ENCODE peak calls at places on chromosomes 13 and 19, in ten cellular contexts. T, M, F, Q, Z, V, L, C, G and S are unnamed samples.

GRCh38 chr19:52785506-52785905 is 1.1 kb downstream of the ZNF600 start:
- DNase-seq in V (no peak), F (no peak), Q (no peak), L (no peak), T (no peak), M (no peak), Z (no peak), G (no peak), C (no peak), S (no peak)

GRCh38 chr13:43319617-43320444 is 296.4 kb downstream of the DNAJC15 start:
- DNase-seq in Z (no peak), C (no peak), M (no peak), F (no peak), T (no peak), L (no peak), Q (no peak), V (no peak), G (no peak), S (no peak)

GRCh38 chr13:52793507-52793906 is 53.9 kb upstream of the CNMD start:
- DNase-seq in F (no peak), V (no peak), Q (no peak), M (no peak), Z (no peak), T (no peak), L (no peak), C (no peak), G (no peak), S (no peak)

GRCh38 chr19:44614313-44614712 is 950 bp downstream of the IGSF23 start:
- DNase-seq in Q (no peak), Z (no peak), F (no peak), L (no peak), G (no peak), C (no peak), V (no peak), T (no peak), M (no peak), S (no peak)

GRCh38 chr13:67650471-67650870 is 420.3 kb upstream of the PCDH9 start:
- DNase-seq in M (no peak), L (no peak), Q (no peak), G (no peak), C (no peak), T (no peak), F (no peak), V (no peak), Z (no peak), S (no peak)

GRCh38 chr19:47123406-47123805 is 7.2 kb upstream of the SAE1 start:
- DNase-seq in G (no peak), M (no peak), V (no peak), Z (no peak), L (no peak), C (no peak), F (no peak), Q (no peak), T (no peak), S (no peak)

GRCh38 chr13:59710995-59711701 is 452.6 kb downstream of the DIAPH3 start:
- DNase-seq in F (no peak), M (no peak), C (no peak), V (no peak), Q (no peak), L (no peak), G (no peak), T (no peak), Z (no peak), S (no peak)

GRCh38 chr19:7311911-7312310 is 17.7 kb upstream of the INSR start:
- DNase-seq in L (no peak), T (no peak), F (no peak), V (no peak), G (no peak), Q (no peak), M (peak; percentile 27), Z (no peak), C (no peak), S (no peak)

GRCh38 chr13:109715902-109716301 is 70.5 kb downstream of the IRS2 start:
- DNase-seq in Q (no peak), C (no peak), F (no peak), V (no peak), L (no peak), G (peak; percentile 74), Z (no peak), M (no peak), T (no peak), S (no peak)

GRCh38 chr19:47157455-47158321 is 27.1 kb downstream of the SAE1 start:
- DNase-seq in V (peak; percentile 26), G (no peak), Z (no peak), T (peak; percentile 70), F (peak; percentile 57), C (no peak), M (no peak), L (peak; percentile 21), Q (no peak), S (no peak)

GRCh38 chr19:18419699-18420460 is 682 bp downstream of the SSBP4 start:
- DNase-seq in C (no peak), L (peak; percentile 54), Q (no peak), F (peak; percentile 63), G (peak; percentile 66), V (no peak), T (no peak), M (peak; percentile 75), Z (peak; percentile 64), S (peak; percentile 64)

GRCh38 chr13:103883152-103883551 is 816.9 kb upstream of the SLC10A2 start:
- DNase-seq in M (peak; percentile 84), Z (peak; percentile 88), F (no peak), G (peak; percentile 93), C (no peak), V (no peak), Q (no peak), L (peak; percentile 89), T (peak; percentile 64), S (peak; percentile 94)

GRCh38 chr13:91105270-91105669 is 242.2 kb upstream of the MIR17HG start:
- DNase-seq in M (no peak), C (no peak), L (no peak), Q (no peak), V (no peak), T (no peak), Z (no peak), G (no peak), F (no peak), S (no peak)

GRCh38 chr13:100550433-100550832 is 38.2 kb downstream of the GGACT start:
- DNase-seq in T (peak; percentile 25), G (peak; percentile 64), Q (no peak), C (no peak), V (no peak), L (no peak), M (peak; percentile 66), F (no peak), Z (no peak), S (peak; percentile 60)

GRCh38 chr13:69040898-69041297 is 1066.7 kb upstream of the ATXN8OS start:
- DNase-seq in C (no peak), Q (no peak), V (no peak), G (no peak), M (no peak), F (no peak), T (no peak), Z (no peak), L (no peak), S (no peak)

GRCh38 chr13:110794209-110794608 is 80.7 kb downstream of the ING1 start:
- DNase-seq in Q (no peak), F (no peak), V (no peak), L (no peak), T (no peak), C (no peak), G (no peak), M (no peak), Z (no peak), S (no peak)

GRCh38 chr13:110797230-110797877 is 83.9 kb downstream of the ING1 start:
- DNase-seq in G (no peak), F (no peak), M (peak; percentile 20), Z (no peak), L (no peak), Q (no peak), C (no peak), T (no peak), V (no peak), S (peak; percentile 65)

GRCh38 chr13:110798595-110798994 is 85.1 kb downstream of the ING1 start:
- DNase-seq in T (no peak), M (peak; percentile 60), Z (no peak), C (no peak), G (no peak), V (no peak), F (no peak), Q (no peak), L (no peak), S (no peak)

GRCh38 chr13:110801044-110801443 is 87.5 kb downstream of the ING1 start:
- DNase-seq in V (no peak), Z (no peak), F (peak; percentile 63), T (no peak), G (no peak), C (no peak), L (no peak), M (peak; percentile 56), Q (no peak), S (no peak)

GRCh38 chr13:110799246-110800236 is 86.0 kb downstream of the ING1 start:
- DNase-seq in V (no peak), M (peak; percentile 71), Z (no peak), G (peak; percentile 67), Q (no peak), F (no peak), C (no peak), T (peak; percentile 64), L (peak; percentile 21), S (peak; percentile 67)
- H3K4me3 ChIP-seq in V (no peak overlapping the region), M (peak overlapping the region; percentile 44), Z (no peak overlapping the region), G (peak overlapping the region; percentile 32), Q (peak overlapping the region; percentile 17), F (no peak overlapping the region), C (no peak overlapping the region), T (peak overlapping the region; percentile 3), L (no peak overlapping the region), S (peak overlapping the region; percentile 30)

GRCh38 chr13:105530468-105530867 is 1005.0 kb downstream of the EFNB2 start:
- DNase-seq in T (no peak), Z (no peak), Q (no peak), F (no peak), G (no peak), L (no peak), M (no peak), C (no peak), V (no peak), S (no peak)
- H3K9me3 ChIP-seq in T (no peaks in the 10 kb centered on the region), Z (no peaks in the 10 kb centered on the region), Q (no peaks in the 10 kb centered on the region), F (peaks cover 28% of the 10 kb centered on the region), G (no peaks in the 10 kb centered on the region), L (no peaks in the 10 kb centered on the region), M (no peaks in the 10 kb centered on the region), C (no peaks in the 10 kb centered on the region), V (no peaks in the 10 kb centered on the region), S (no peaks in the 10 kb centered on the region)

DNA sequence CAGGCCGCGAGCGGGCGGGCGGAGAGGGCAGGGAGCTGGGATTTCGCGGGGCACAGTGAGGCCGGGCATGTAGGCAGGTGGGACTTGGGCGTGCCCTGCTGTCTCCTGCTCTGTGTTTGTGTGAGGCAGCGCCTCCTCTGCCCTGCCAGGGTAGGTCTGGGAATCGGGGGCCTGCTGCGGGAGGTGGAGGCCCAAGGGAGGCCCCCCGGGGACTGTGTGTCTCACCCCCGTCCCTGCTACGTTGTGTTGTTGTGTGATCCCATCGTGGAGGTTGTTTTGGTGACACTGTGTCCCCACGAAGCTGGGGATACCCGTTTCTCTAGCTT is 957 bp downstream of the FXYD1 start:
- DNase-seq in C (no peak), V (no peak), Q (no peak), G (no peak), M (no peak), Z (no peak), F (no peak), T (no peak), L (no peak), S (no peak)
- H3K4me3 ChIP-seq in C (no peak overlapping the region), V (no peak overlapping the region), Q (peak overlapping the region; percentile 35), G (peak overlapping the region; percentile 69), M (peak overlapping the region; percentile 66), Z (no peak overlapping the region), F (no peak overlapping the region), T (peak overlapping the region; percentile 54), L (no peak overlapping the region), S (no peak overlapping the region)

GRCh38 chr19:56608274-56608964 is 13.3 kb downstream of the ZNF71 start:
- DNase-seq in F (no peak), Z (no peak), Q (no peak), M (no peak), G (no peak), C (no peak), V (no peak), T (no peak), L (no peak), S (no peak)
- H3K9me3 ChIP-seq in F (peaks cover 77% of the 10 kb centered on the region), Z (peaks cover 8% of the 10 kb centered on the region), Q (peaks cover 61% of the 10 kb centered on the region), M (peaks cover 100% of the 10 kb centered on the region), G (peaks cover 72% of the 10 kb centered on the region), C (peaks cover 95% of the 10 kb centered on the region), V (peaks cover 99% of the 10 kb centered on the region), T (peaks cover 5% of the 10 kb centered on the region), L (no peaks in the 10 kb centered on the region), S (peaks cover 48% of the 10 kb centered on the region)